ENCODE peak calls at places on chromosomes 5 and 9, in five cellular contexts. R, Z, F, U and J are unnamed samples.

GRCh38 chr5:141963706-141964105 is 5.2 kb upstream of the RNF14 start:
- DNase-seq in R (no peak), Z (no peak), F (no peak), U (no peak), J (no peak)

GRCh38 chr5:757931-758697 is 26.4 kb downstream of the ZDHHC11B start:
- DNase-seq in R (no peak), Z (peak; percentile 11), F (no peak), U (peak; percentile 60), J (peak; percentile 18)

GRCh38 chr5:104018299-104018698 is 455.7 kb upstream of the NUDT12 start:
- DNase-seq in R (no peak), Z (no peak), F (no peak), U (no peak), J (no peak)

GRCh38 chr9:100577776-100578448 is at the start of gene CAVIN4:
- DNase-seq in R (no peak), Z (no peak), F (no peak), U (no peak), J (no peak)

GRCh38 chr5:159332800-159333563 is 2.7 kb upstream of the IL12B start:
- DNase-seq in R (no peak), Z (no peak), F (no peak), U (no peak), J (no peak)

GRCh38 chr5:3375586-3376311 is 219.9 kb upstream of the IRX1 start:
- DNase-seq in R (no peak), Z (no peak), F (no peak), U (no peak), J (no peak)

GRCh38 chr9:35267716-35268115 is 105.9 kb downstream of the UNC13B start:
- DNase-seq in R (no peak), Z (no peak), F (no peak), U (no peak), J (no peak)

GRCh38 chr9:134707031-134707680 is 65.6 kb downstream of the COL5A1 start:
- DNase-seq in R (no peak), Z (no peak), F (peak; percentile 76), U (peak; percentile 73), J (no peak)

GRCh38 chr5:141516648-141517025 is 27.8 kb downstream of the PCDHGC5 start:
- DNase-seq in R (no peak), Z (no peak), F (no peak), U (no peak), J (no peak)

GRCh38 chr9:16352791-16353401 is 517.6 kb downstream of the BNC2 start:
- DNase-seq in R (no peak), Z (no peak), F (no peak), U (no peak), J (no peak)

GRCh38 chr5:124963236-124963929 is 216.9 kb upstream of the ZNF608 start:
- DNase-seq in R (peak; percentile 12), Z (no peak), F (peak; percentile 40), U (no peak), J (no peak)

GRCh38 chr5:139651502-139651862 is 3.3 kb downstream of the CXXC5 start:
- DNase-seq in R (no peak), Z (no peak), F (no peak), U (no peak), J (no peak)

GRCh38 chr5:169801324-169801777 is 164.3 kb downstream of the DOCK2 start:
- DNase-seq in R (peak; percentile 40), Z (no peak), F (no peak), U (no peak), J (no peak)

GRCh38 chr5:145540375-145540774 is 294.8 kb downstream of the PRELID2 start:
- DNase-seq in R (no peak), Z (no peak), F (no peak), U (no peak), J (no peak)

GRCh38 chr9:132609184-132609583 is 26.8 kb downstream of the BARHL1 start:
- DNase-seq in R (no peak), Z (no peak), F (no peak), U (no peak), J (peak; percentile 70)

GRCh38 chr9:127418037-127418471 is 6.1 kb upstream of the ZNF79 start:
- DNase-seq in R (peak; percentile 32), Z (no peak), F (no peak), U (no peak), J (peak; percentile 46)

GRCh38 chr5:95973793-95974325 is 12.2 kb upstream of the ELL2 start:
- DNase-seq in R (no peak), Z (no peak), F (no peak), U (no peak), J (no peak)

GRCh38 chr5:98769256-98770157 is 4.0 kb upstream of the RGMB start:
- DNase-seq in R (no peak), Z (peak; percentile 29), F (no peak), U (peak; percentile 49), J (no peak)
- TF ChIP-seq CTCF in R (no peak), Z (peak; percentile 23), F (no peak), U (no peak), J (no peak)

DNA sequence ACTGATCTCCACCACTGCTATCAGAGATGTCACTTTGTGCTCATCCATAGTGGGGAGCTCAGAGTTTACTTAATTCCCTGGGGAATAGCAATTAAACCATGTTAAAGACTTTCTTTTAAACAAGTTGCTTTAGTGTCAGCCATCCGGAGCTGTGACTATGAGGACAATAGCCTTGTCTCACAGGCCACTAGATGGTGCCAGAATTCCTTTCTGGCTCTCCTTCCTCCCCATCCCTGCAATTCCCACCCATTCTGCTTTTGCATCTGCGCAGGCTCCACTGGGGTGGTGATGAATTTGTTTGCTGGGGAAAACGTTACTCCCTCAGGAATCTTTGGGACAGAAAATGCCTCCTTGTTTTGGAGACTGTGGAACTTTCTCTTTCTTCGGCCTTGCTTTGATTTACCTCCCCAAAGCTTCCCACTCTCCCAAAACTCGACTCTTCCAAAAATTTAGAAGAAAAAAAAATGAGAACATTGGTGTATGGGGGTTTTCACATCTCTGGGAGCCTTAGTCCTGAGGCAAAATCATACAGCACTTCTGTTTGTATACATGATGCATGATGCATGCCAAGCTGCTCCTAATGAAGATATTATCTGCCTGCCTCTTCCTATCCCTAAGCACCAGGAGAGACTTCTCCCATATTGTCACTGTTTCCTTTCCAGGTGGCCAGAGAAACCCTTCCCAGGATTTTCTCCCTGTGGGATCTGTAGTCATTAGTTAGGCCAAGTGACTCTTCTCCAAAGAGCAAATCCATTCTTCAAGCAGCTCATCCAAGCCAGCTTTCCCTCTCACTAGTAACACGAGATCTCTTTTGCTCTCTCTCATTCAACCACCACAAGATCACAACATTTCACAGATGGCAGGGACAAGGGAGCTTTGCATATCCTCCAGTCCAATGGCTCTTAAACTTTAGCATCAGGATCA is 466.1 kb downstream of the TLR4 start:
- DNase-seq in R (peak; percentile 10), Z (peak; percentile 31), F (peak; percentile 34), U (peak; percentile 15), J (no peak)
- TF ChIP-seq CTCF in R (no peak), Z (peak; percentile 86), F (peak; percentile 85), U (peak; percentile 35), J (peak; percentile 78)

GRCh38 chr9:136711751-136712689 is at the start of gene DIPK1B:
- DNase-seq in R (no peak), Z (peak; percentile 53), F (no peak), U (no peak), J (peak; percentile 99)

GRCh38 chr9:136712690-136713554 is 550 bp downstream of the DIPK1B start:
- DNase-seq in R (no peak), Z (peak; percentile 41), F (no peak), U (no peak), J (no peak)

GRCh38 chr9:136714096-136714875 is 1.9 kb downstream of the DIPK1B start:
- DNase-seq in R (no peak), Z (no peak), F (no peak), U (no peak), J (no peak)

GRCh38 chr9:136714876-136715239 is 2.5 kb downstream of the DIPK1B start:
- DNase-seq in R (no peak), Z (no peak), F (no peak), U (no peak), J (no peak)

GRCh38 chr9:136713555-136713949 is 1.2 kb downstream of the DIPK1B start:
- DNase-seq in R (no peak), Z (no peak), F (no peak), U (no peak), J (no peak)
- TF ChIP-seq CTCF in R (no peak), Z (no peak), F (no peak), U (no peak), J (no peak)

DNA sequence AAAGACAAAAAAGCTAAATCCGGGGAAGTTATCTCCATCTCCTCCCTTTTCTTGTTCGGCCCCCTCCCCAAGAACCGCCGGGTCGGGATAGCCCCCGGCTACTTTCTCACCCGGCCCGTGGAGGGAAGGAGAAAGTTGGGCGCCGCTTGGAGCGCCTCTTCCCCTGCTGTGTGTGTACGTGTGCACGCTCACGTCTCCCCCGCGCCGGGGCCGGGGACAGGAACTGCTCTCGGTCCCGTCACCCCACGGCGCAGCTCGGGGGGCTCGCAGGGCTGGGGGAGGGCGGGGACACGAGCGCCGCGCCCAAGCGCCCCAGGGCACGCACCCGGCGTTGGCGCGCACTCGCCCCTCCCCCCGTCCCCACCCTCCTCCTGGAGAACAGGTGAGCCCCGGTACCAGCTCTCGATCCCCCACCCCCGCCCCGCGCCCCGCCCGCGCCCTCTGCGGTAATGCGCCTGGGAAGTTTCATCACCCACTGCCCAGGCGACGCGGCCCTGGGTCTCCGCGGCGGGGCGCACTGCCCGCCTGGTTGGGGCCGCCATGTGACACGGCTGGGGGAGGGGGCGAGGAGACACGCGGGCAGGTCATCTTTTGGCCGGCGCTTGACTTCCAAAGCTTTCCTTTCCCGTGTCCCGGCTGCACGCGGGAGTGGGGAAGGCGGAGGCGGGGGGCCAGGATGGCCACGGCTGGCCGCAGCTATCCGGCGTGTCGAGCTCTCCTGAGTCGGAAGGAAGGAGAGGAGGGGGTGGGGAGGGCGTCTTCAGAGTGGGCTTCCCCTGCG is 1.3 kb upstream of the STC2 start:
- DNase-seq in R (no peak), Z (peak; percentile 52), F (no peak), U (no peak), J (no peak)
- TF ChIP-seq CTCF in R (no peak), Z (peak; percentile 21), F (no peak), U (no peak), J (no peak)

DNA sequence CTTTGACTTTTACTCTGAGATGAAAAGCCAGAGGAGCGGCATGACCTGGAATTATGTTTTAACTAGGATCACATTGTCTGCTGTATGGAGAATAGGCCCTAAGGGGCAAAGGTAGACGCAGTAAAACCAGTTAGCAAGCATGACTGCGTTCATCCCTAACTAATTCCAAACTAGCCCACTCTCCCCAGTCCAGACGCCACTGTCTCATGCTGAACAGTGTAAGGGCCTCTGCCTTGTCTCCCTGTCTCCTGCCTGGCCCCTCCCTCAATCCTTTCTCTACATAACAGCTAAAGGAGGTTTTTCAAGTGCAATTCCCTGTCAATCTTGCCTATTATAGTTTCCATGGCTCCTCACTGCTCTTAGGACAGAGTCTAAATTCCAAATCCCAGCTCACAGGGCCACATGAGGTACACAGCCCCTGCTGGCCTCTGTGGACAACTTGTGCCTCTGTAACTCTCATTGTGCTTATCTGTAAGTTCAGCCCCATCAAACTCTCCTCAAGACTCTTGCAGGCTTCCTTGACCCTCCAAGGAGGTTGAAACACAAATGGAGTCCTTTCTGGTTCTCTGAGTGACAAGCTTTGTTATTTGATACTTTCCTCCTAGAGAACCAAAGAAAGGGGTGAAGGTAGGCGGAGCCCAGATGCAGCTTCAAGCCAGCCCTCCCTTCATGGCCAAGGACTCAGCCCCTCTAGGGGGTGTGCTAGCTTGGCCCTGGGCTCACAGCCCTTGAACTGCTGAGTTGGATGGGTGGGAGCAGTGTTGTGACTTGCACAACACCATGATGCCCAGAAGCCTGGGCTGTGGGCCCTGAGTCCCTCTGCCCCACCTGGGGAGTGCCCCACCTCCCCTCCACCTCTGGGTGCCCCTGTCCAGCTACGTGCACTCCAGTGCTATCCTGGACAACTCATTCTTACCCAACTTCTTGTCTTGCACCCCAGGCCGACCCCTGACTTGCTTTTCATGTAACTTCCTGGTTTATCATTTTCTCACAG is 15.9 kb upstream of the SLC22A4 start:
- DNase-seq in R (no peak), Z (no peak), F (no peak), U (peak; percentile 38), J (no peak)
- TF ChIP-seq CTCF in R (no peak), Z (no peak), F (no peak), U (no peak), J (no peak)